ENCODE peak calls at places on chromosomes 12 and 14, in four cellular contexts. B is stomach, R is adrenal gland, S is esophagus squamous epithelium. A is an unnamed sample.

GRCh38 chr12:47985596-47986265 is 18.5 kb downstream of the COL2A1 start:
- DNase-seq in S (no peak), B (no peak), R (no peak), A (no peak)

GRCh38 chr14:77848031-77848430 is 48.1 kb downstream of the ADCK1 start:
- DNase-seq in B (no peak), R (no peak), S (no peak), A (no peak)

GRCh38 chr12:21819236-21819635 is 44.7 kb upstream of the KCNJ8 start:
- DNase-seq in R (no peak), S (no peak), B (no peak), A (no peak)

GRCh38 chr12:32181498-32182175 is 75.0 kb downstream of the BICD1 start:
- DNase-seq in R (no peak), S (no peak), B (no peak), A (no peak)

GRCh38 chr12:109544955-109545531 is 28.3 kb downstream of the MMAB start:
- DNase-seq in B (no peak), R (no peak), S (no peak), A (no peak)

GRCh38 chr12:6871052-6871957 is 1.8 kb downstream of the SPSB2 start:
- DNase-seq in B (peak; percentile 45), R (no peak), S (no peak), A (no peak)

GRCh38 chr14:60575008-60575407 is 66.1 kb downstream of the SIX6 start:
- DNase-seq in R (no peak), B (no peak), S (no peak), A (no peak)

GRCh38 chr12:96981053-96981452 is 74.0 kb downstream of the NEDD1 start:
- DNase-seq in R (no peak), S (no peak), B (no peak), A (no peak)

GRCh38 chr14:104802120-104802912 is 1.4 kb downstream of the ZBTB42 start:
- DNase-seq in R (no peak), S (no peak), B (no peak), A (no peak)

GRCh38 chr14:103001651-103002396 is 55.5 kb downstream of the CDC42BPB start:
- DNase-seq in R (no peak), S (no peak), B (no peak), A (no peak)

GRCh38 chr12:27504506-27504905 is 19.5 kb upstream of the PPFIBP1 start:
- DNase-seq in S (no peak), R (no peak), B (no peak), A (no peak)

GRCh38 chr12:14260011-14260993 is 105.2 kb upstream of the ATF7IP start:
- DNase-seq in R (peak; percentile 93), B (peak; percentile 89), S (peak; percentile 39), A (peak; percentile 62)

GRCh38 chr14:90695997-90696681 is 120.1 kb downstream of the TTC7B start:
- DNase-seq in S (no peak), B (no peak), R (no peak), A (peak; percentile 74)

GRCh38 chr14:69027242-69027913 is 48.3 kb upstream of the ACTN1 start:
- DNase-seq in S (no peak), R (peak; percentile 7), B (no peak), A (no peak)

GRCh38 chr12:79982371-79983062 is 47.6 kb upstream of the PPP1R12A start:
- DNase-seq in R (no peak), B (no peak), S (no peak), A (no peak)

GRCh38 chr14:70642313-70643235 is 858 bp downstream of the TTC9 start:
- DNase-seq in S (no peak), R (no peak), B (no peak), A (no peak)

GRCh38 chr14:68669101-68669500 is 123.8 kb downstream of the ZFP36L1 start:
- DNase-seq in R (peak; percentile 34), S (no peak), B (no peak), A (no peak)

GRCh38 chr12:15526033-15526432 is 203.7 kb downstream of the PTPRO start:
- DNase-seq in S (no peak), R (no peak), B (no peak), A (no peak)

GRCh38 chr12:75162845-75163244 is 46.8 kb downstream of the KCNC2 start:
- DNase-seq in B (no peak), R (no peak), S (no peak), A (no peak)

DNA sequence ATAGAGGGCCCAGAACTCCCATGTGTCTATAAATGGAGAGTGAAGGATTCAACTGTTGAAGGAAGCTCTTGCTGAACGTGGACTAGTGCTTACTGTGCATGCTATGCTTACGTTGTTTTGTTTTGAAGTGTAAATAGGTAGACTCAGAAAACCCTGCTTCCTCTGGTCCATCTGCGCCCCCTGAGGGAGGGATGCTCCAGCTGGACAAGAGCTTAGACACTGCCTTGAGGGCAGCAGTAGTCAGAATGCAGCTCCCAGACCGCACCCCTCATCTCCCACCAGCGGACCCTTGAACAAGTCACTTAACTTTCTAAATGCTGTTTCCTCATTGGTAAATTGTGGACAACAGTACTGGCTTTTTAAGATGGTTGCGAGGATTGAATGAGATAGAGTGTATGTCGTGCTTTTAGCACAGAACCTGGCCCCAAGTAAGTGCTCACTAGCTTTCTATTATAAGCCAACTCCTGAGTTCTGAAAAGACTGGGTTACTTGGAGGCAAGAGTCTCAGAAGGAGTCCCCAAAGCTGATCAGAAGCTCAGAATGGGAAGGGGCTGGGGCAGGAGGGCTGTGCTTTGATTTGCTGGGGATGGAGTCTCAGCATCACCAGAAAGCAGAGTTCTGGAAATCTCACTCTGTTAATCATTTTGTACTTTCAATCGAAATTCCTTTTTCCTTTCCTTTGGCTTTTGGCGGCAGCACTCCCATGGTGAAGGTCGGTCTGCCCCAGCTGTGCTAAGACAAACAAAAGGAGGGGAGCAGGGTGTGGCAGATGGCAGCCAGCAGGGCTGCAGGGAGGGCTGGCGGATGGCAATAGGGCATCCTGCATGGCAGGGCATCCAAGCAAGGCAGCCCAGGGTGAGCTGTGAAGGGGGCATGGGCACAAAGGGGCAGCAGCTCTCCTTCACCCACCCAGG is 15.6 kb downstream of the AGAP2 start:
- DNase-seq in R (peak; percentile 39), B (no peak), S (no peak), A (no peak)
- H3K27me3 ChIP-seq in R (no peaks in the 10 kb centered on the region), B (no peaks in the 10 kb centered on the region), S (no peaks in the 10 kb centered on the region), A (peaks cover 22% of the 10 kb centered on the region)

GRCh38 chr12:4268549-4269181 is 4.9 kb upstream of the CCND2 start:
- DNase-seq in B (no peak), S (no peak), R (no peak), A (no peak)

GRCh38 chr12:4270670-4271432 is 2.7 kb upstream of the CCND2 start:
- DNase-seq in S (no peak), B (no peak), R (peak; percentile 81), A (peak; percentile 38)

GRCh38 chr12:4269279-4269991 is 4.1 kb upstream of the CCND2 start:
- DNase-seq in B (peak; percentile 68), S (no peak), R (peak; percentile 87), A (peak; percentile 46)

GRCh38 chr12:4271433-4272013 is 2.0 kb upstream of the CCND2 start:
- DNase-seq in B (no peak), R (no peak), S (no peak), A (no peak)

GRCh38 chr12:4270016-4270669 is 3.4 kb upstream of the CCND2 start:
- DNase-seq in S (no peak), R (peak; percentile 48), B (no peak), A (no peak)
- TF ChIP-seq POLR2A in S (no peak), R (no peak), B (no peak), A (no peak)

DNA sequence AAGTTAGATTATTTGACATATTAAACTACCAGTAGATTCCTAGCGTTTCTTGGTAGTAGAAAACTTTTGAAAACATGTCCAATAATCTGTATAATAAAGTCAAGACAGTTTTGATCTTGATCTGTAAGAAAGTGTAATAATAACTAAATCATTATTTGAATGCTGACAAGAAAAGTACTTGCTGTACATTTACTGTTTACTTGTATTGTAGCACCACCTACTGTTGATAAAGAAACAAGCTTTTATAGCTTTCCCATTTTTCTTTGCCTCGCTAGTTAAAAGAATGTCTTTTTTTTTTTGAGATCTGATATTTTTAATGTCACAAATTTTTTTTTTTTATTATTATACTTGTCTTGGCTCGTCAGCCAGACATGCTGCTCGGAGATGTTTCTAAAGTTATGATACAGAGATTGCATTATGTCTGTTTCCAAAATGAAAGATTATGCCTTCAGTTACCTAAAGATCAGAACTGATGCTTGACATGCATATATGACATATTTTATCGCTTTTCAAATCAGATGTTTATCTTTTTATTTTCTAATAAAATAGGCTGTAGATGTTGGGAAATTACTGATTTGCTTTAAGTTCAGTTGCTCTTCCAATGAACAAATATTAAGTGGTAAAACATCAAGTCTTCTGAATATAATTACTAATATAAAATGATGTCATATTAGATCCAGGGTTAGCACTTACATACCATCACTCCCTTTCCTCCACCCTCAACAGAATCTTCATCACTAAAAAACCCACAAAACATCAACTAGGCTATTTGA is 140.5 kb downstream of the AKAP6 start:
- DNase-seq in S (no peak), R (no peak), B (no peak), A (no peak)
- TF ChIP-seq CTCF in S (peak; percentile 70), R (peak; percentile 60), B (peak; percentile 31), A (peak; percentile 49)

GRCh38 chr12:123966596-123966995 is 6.0 kb downstream of the CCDC92 start:
- DNase-seq in R (no peak), B (no peak), S (no peak), A (no peak)

GRCh38 chr12:123961585-123961984 is 11.0 kb downstream of the CCDC92 start:
- DNase-seq in B (peak; percentile 70), R (no peak), S (no peak), A (no peak)

GRCh38 chr12:123962530-123962929 is 10.1 kb downstream of the CCDC92 start:
- DNase-seq in S (no peak), B (no peak), R (no peak), A (no peak)

GRCh38 chr12:123965382-123965781 is 7.2 kb downstream of the CCDC92 start:
- DNase-seq in S (no peak), R (no peak), B (no peak), A (no peak)

DNA sequence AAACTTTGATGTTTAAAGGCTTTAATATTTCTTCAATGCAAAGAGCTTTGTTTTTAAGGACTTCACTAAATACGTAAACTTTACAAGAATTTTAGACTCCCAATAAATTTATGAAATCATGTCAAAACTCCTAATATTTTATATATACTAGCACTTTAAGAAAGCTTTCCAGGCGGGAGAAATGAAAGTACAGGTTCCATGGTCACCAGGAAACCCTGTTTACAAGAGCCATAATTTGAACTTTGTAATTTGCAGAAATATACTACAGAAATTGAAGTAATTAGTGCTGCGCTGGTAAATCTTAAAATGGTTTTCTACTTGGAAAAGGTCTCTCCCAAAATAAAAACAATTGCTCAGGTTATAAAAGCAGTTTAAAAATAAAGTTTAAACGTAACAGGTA is 8.8 kb downstream of the CCDC92 start:
- DNase-seq in S (no peak), B (no peak), R (no peak), A (no peak)
- H3K27me3 ChIP-seq in S (no peaks in the 10 kb centered on the region), B (no peaks in the 10 kb centered on the region), R (no peaks in the 10 kb centered on the region), A (no peaks in the 10 kb centered on the region)

DNA sequence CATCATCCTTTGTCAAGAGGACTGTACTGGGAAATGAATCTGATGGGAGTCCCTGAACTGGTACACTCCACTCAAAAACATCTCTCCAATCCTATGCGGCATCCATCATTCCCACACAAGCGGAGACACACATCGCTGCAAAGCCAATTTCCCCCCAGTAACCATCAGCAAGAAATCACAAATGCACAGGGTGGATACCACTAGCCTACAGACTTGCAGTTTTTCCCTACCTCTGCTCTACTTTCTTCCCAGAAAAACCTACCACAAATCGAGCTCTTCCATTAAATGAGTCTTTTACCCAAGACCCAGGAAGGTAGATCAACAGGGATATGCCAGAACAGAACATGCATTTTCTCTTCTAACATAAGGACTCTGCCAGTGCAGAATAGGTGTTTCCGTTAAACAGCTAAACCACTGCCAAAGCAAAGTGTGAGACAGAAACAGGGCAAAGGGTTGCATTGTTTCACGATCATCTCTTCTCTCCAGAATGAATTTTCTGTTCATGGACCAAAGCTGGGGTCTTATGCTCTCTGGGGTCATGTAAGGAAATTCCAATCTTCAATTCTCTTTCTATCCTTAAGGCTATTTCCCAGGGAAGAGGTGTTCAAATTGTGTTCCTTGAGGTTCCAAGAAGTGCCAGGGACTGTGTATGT is 11.1 kb downstream of the PSMB5 start:
- DNase-seq in R (no peak), B (no peak), S (no peak), A (no peak)
- TF ChIP-seq POLR2A in R (no peak), B (no peak), S (no peak), A (no peak)

A was measured in gastrocnemius medialis.